ENCODE peak calls at places on chromosomes 2 and 18, in six cellular contexts. S is Panc1, N is lower lobe of right lung, X is coronary artery, T is fibroblast of lung, Y is fibroblast of pulmonary artery. V is an unnamed sample.

GRCh38 chr18:9182852-9183399 is 46.3 kb downstream of the ANKRD12 start:
- DNase-seq in S (no peak), N (no peak), X (no peak), T (no peak), Y (no peak), V (no peak)

GRCh38 chr2:96697476-96697875 is 42.4 kb downstream of the LMAN2L start:
- DNase-seq in S (no peak), N (no peak), X (no peak), T (no peak), Y (no peak), V (no peak)

GRCh38 chr2:11904029-11904428 is 157.6 kb downstream of the LPIN1 start:
- DNase-seq in S (no peak), N (peak), X (no peak), T (no peak), Y (no peak), V (no peak)

GRCh38 chr2:15959331-15960153 is 19.2 kb downstream of the MYCN start:
- DNase-seq in S (no peak), N (no peak), X (no peak), T (no peak), Y (no peak), V (no peak)

GRCh38 chr18:70188113-70188512 is 17.4 kb downstream of the RTTN start:
- DNase-seq in S (no peak), N (no peak), X (no peak), T (peak), Y (peak), V (peak)

GRCh38 chr2:218964041-218964771 is 4.7 kb downstream of the CDK5R2 start:
- DNase-seq in S (no peak), N (no peak), X (peak), T (peak), Y (peak), V (peak)

GRCh38 chr18:24590946-24591345 is 130.5 kb downstream of the HRH4 start:
- DNase-seq in S (no peak), N (no peak), X (no peak), T (no peak), Y (no peak), V (no peak)

GRCh38 chr2:69298261-69298660 is 88.8 kb downstream of the GFPT1 start:
- DNase-seq in S (peak), N (no peak), X (no peak), T (peak), Y (peak), V (peak)

GRCh38 chr18:48493856-48494255 is 45.0 kb upstream of the CTIF start:
- DNase-seq in S (no peak), N (no peak), X (no peak), T (no peak), Y (peak), V (no peak)

GRCh38 chr18:36468161-36468560 is 170.6 kb downstream of the FHOD3 start:
- DNase-seq in S (no peak), N (no peak), X (no peak), T (no peak), Y (no peak), V (no peak)

GRCh38 chr2:160241251-160242137 is 41.4 kb upstream of the ITGB6 start:
- DNase-seq in S (peak), N (peak), X (no peak), T (peak), Y (peak), V (peak)

GRCh38 chr18:10546557-10547300 is 20.9 kb downstream of the NAPG start:
- DNase-seq in S (no peak), N (no peak), X (no peak), T (no peak), Y (peak), V (peak)

GRCh38 chr2:85797959-85798358 is 44.2 kb downstream of the ATOH8 start:
- DNase-seq in S (no peak), N (no peak), X (peak), T (peak), Y (peak), V (peak)

GRCh38 chr2:216956820-216957493 is 97.1 kb upstream of the TNP1 start:
- DNase-seq in S (no peak), N (no peak), X (no peak), T (no peak), Y (no peak), V (peak)

GRCh38 chr2:75416420-75417342 is 144.1 kb downstream of the EVA1A start:
- DNase-seq in S (no peak), N (no peak), X (no peak), T (no peak), Y (no peak), V (no peak)

GRCh38 chr18:10072659-10073309 is 159.0 kb downstream of the VAPA start:
- DNase-seq in S (no peak), N (no peak), X (no peak), T (peak), Y (peak), V (peak)

GRCh38 chr2:206004004-206004693 is 81.8 kb downstream of the INO80D start:
- DNase-seq in S (no peak), N (no peak), X (no peak), T (no peak), Y (peak), V (peak)

GRCh38 chr2:176122266-176122632 is 270 bp upstream of the HOXD9 start:
- DNase-seq in S (no peak), N (no peak), X (no peak), T (no peak), Y (no peak), V (no peak)

GRCh38 chr2:32357545-32358482 is 991 bp downstream of the BIRC6 start:
- DNase-seq in S (no peak), N (peak), X (peak), T (peak), Y (peak), V (peak)

GRCh38 chr2:26605969-26606846 is 35.0 kb downstream of the CIB4 start:
- DNase-seq in S (no peak), N (no peak), X (no peak), T (no peak), Y (no peak), V (no peak)

GRCh38 chr2:143110759-143111428 is 18.3 kb upstream of the ARHGAP15 start:
- DNase-seq in S (peak), N (peak), X (no peak), T (peak), Y (peak), V (peak)

GRCh38 chr2:86439879-86440630 is 1.1 kb upstream of the KDM3A start:
- DNase-seq in S (no peak), N (no peak), X (no peak), T (peak), Y (no peak), V (no peak)

GRCh38 chr18:36692331-36692730 is 136.5 kb downstream of the TPGS2 start:
- DNase-seq in S (no peak), N (no peak), X (no peak), T (peak), Y (no peak), V (no peak)

GRCh38 chr2:236753611-236754010 is 184.0 kb downstream of the ACKR3 start:
- DNase-seq in S (no peak), N (no peak), X (no peak), T (no peak), Y (no peak), V (no peak)

GRCh38 chr2:142037744-142038143 is 93.1 kb downstream of the LRP1B start:
- DNase-seq in S (no peak), N (no peak), X (no peak), T (no peak), Y (no peak), V (peak)

GRCh38 chr2:108315408-108316193 is 26.9 kb downstream of the SULT1C2 start:
- DNase-seq in S (no peak), N (no peak), X (no peak), T (no peak), Y (no peak), V (no peak)

GRCh38 chr2:203782262-203782976 is 76.0 kb downstream of the CD28 start:
- DNase-seq in S (no peak), N (no peak), X (no peak), T (peak), Y (peak), V (peak)

GRCh38 chr2:181685150-181685688 is 4.9 kb upstream of the NEUROD1 start:
- DNase-seq in S (no peak), N (no peak), X (no peak), T (no peak), Y (peak), V (peak)

GRCh38 chr18:46756559-46757201 is at the start of gene ST8SIA5:
- DNase-seq in S (no peak), N (no peak), X (no peak), T (no peak), Y (no peak), V (no peak)

GRCh38 chr2:183037660-183038340 is 457 bp downstream of the NCKAP1 start:
- DNase-seq in S (no peak), N (peak), X (peak), T (no peak), Y (no peak), V (no peak)

GRCh38 chr2:171762879-171763573 is 75.8 kb downstream of the DYNC1I2 start:
- DNase-seq in S (no peak), N (no peak), X (no peak), T (peak), Y (peak), V (peak)

GRCh38 chr2:232816656-232817055 is 40.3 kb upstream of the KCNJ13 start:
- DNase-seq in S (no peak), N (no peak), X (no peak), T (no peak), Y (no peak), V (no peak)

GRCh38 chr2:10392951-10393647 is 55.0 kb downstream of the ODC1 start:
- DNase-seq in S (no peak), N (no peak), X (no peak), T (no peak), Y (no peak), V (no peak)

GRCh38 chr2:118430510-118431187 is 342.4 kb downstream of the INSIG2 start:
- DNase-seq in S (no peak), N (no peak), X (no peak), T (peak), Y (peak), V (peak)

GRCh38 chr2:189191766-189192165 is 12.2 kb upstream of the COL5A2 start:
- DNase-seq in S (no peak), N (no peak), X (no peak), T (peak), Y (no peak), V (no peak)

GRCh38 chr18:34647251-34647650 is 62.8 kb upstream of the DTNA start:
- DNase-seq in S (no peak), N (no peak), X (no peak), T (no peak), Y (no peak), V (no peak)

DNA sequence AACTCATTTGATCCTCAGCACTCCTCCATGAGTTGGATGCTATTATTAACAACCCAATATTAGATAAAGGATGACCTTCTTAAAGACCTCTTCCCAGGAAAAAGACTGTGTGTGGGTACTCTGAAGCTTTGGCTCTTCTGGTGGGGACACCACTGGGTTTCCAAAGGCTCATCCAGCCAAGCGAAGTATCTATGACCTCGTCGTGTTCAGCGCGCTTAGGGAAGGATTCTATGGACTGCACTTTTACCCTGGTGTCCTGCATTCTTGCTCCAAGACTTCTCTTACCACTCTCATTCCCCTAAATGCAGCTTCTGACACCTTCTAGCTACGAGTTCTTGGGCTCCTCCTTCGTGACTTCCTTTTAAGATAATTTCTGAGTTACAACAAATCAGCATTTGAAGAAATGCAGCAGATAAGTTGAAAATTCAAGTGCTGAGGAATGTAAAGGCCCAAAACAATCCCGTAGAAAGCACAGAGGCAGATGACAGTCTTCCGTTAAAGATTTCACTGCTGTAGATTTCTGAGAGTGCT is 673 bp upstream of the HNMT start:
- DNase-seq in S (no peak), N (no peak), X (no peak), T (no peak), Y (no peak), V (no peak)
- H3K4me3 ChIP-seq in S (peak), N (peak), X (peak), T (no peak), Y (peak), V (peak)

DNA sequence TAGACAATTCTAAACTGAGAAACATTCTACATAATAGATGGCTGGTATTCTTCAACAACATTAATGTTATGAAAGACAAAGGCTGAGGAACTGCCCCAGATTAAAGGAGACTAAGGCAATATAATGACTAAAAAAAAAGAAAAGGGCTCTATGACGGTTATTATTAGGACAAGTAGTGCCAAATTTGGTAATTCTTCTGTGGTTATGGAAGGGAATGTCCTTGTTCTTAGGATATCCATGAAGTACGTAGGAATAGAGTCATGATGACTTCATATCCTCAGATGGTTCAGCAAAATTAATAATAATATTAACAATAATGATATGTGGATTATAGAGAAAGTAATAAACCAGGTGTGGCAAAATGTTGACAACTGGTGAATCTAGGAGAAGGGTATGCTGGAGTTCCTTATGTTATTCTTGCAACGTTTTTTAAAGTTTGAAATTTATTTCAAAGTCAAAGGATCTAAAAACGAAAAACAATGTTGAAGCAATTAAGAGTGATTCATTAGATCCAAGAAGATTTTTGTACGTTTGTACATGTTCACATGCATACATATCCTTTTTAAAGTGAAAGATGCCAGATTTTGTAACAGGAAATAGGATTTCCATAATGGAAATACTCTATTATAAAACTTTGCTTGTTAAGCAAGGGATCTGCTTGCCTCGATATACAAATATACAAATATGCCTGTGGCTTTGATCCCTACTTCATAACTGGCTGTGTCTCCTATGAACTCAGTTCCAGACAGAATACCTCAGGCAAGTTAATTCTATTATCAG is 27.7 kb upstream of the STRN start:
- DNase-seq in S (no peak), N (no peak), X (no peak), T (peak), Y (peak), V (peak)
- TF ChIP-seq CTCF in S (no peak), N (no peak), X (no peak), T (no peak), Y (no peak), V (no peak)

GRCh38 chr2:230924092-230924469 is 961 bp downstream of the GPR55 start:
- DNase-seq in S (no peak), N (peak), X (no peak), T (no peak), Y (no peak), V (no peak)
- H3K4me3 ChIP-seq in S (no peak), N (no peak), X (no peak), T (no peak), Y (no peak), V (no peak)

DNA sequence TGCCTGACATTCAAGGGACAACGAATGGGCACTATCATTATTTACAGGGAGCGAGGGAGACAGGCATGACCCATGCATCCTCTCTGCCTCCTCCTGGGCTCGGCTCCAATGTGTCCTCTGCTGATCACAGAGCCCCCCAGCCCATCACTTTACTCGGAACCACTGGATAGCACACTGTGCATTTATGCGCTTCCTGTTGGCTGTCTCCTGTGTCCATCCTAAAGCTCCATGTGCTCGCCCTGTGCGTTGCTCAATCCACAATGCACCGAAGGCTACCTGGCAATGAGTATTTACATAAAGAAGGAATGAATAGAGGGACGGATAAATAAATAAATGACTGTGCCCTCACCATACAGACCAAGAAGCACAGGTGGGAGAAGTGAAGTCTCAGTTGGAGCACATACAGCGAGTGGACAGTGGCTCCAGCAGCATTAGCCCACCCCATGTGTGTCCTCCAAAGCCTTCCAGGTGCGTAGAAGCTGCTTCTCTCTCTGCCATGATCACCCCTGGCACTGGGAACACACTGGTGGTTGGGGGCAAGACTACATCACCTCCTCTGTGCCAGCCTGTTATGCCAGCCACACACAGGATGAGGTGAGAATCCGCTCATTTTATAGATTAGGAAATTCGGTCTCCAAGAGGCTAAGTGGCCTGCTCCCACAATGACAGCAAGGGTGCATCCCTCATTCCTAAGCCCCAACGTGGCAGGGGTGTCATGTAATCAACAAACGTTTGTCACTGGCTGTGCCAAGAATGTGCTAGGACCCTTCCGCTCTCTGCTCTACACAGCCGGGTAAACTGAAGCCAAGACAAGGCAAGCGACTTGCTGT is 2.3 kb upstream of the GDF7 start:
- DNase-seq in S (no peak), N (no peak), X (peak), T (no peak), Y (no peak), V (no peak)
- TF ChIP-seq CTCF in S (no peak), N (no peak), X (no peak), T (no peak), Y (no peak), V (no peak)

GRCh38 chr2:191350826-191351225 is 105.6 kb downstream of the MYO1B start:
- DNase-seq in S (no peak), N (no peak), X (no peak), T (no peak), Y (no peak), V (no peak)

GRCh38 chr2:191351921-191352320 is 106.7 kb downstream of the MYO1B start:
- DNase-seq in S (no peak), N (no peak), X (no peak), T (peak), Y (peak), V (peak)

GRCh38 chr2:191349990-191350389 is 104.8 kb downstream of the MYO1B start:
- DNase-seq in S (no peak), N (no peak), X (no peak), T (no peak), Y (no peak), V (no peak)

GRCh38 chr2:191352536-191352935 is 107.3 kb downstream of the MYO1B start:
- DNase-seq in S (no peak), N (no peak), X (no peak), T (peak), Y (peak), V (peak)

DNA sequence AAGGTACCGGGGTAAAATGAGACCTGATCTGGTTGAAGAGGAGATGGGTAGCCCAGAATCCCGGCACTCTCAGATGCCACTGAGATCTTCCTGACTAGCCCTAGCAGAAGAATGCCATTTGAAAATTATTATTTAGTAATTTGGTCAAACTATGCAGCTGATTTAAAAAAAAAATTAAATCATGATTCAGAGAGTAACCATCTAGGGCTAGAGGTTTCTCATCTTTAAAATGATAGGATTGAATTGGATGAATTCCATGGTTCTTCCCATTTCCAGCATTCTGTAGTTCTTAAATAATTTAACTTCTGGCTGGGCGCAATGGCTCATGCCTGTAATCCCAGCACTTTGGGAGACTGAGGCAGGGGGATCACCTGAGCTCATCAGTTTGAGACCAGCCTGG is 106.1 kb downstream of the MYO1B start:
- DNase-seq in S (no peak), N (no peak), X (no peak), T (no peak), Y (no peak), V (no peak)
- H3K4me3 ChIP-seq in S (no peak), N (no peak), X (no peak), T (no peak), Y (no peak), V (no peak)

GRCh38 chr18:5596585-5596984 is 52.8 kb upstream of the EPB41L3 start:
- DNase-seq in S (no peak), N (no peak), X (no peak), T (no peak), Y (no peak), V (no peak)

GRCh38 chr18:5603153-5603552 is 59.4 kb upstream of the EPB41L3 start:
- DNase-seq in S (no peak), N (no peak), X (no peak), T (no peak), Y (no peak), V (no peak)

GRCh38 chr18:5601188-5601624 is 57.4 kb upstream of the EPB41L3 start:
- DNase-seq in S (no peak), N (no peak), X (no peak), T (no peak), Y (no peak), V (no peak)

GRCh38 chr18:5604778-5605177 is 61.0 kb upstream of the EPB41L3 start:
- DNase-seq in S (no peak), N (no peak), X (no peak), T (no peak), Y (no peak), V (peak)

GRCh38 chr18:5600376-5601071 is 56.7 kb upstream of the EPB41L3 start:
- DNase-seq in S (no peak), N (no peak), X (no peak), T (peak), Y (peak), V (peak)
- TF ChIP-seq CTCF in S (peak), N (peak), X (no peak), T (no peak), Y (peak), V (peak)

GRCh38 chr2:1591978-1592907 is 152.1 kb downstream of the PXDN start:
- DNase-seq in S (no peak), N (peak), X (peak), T (peak), Y (peak), V (peak)
- H3K4me3 ChIP-seq in S (no peak), N (peak), X (peak), T (no peak), Y (peak), V (peak)

DNA sequence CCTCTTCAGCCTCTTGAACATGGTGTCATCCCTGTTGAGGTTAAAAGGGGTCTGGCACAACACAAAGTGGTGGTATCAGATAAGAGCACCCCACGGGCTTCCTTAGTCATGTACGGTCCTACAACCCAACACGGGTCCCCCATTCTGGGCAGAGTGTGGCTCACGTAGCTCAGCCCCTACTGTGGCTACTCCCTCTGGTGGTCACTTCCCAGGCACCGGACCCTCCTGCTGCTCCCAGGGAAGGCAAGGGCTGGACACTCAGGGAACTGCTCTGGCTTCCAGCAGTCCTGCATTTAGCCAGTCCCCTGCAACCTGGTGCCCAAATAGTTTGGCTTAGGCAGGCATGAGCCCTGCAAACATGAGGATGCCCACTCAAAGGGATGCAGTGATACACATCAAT is 58.6 kb downstream of the GALNT14 start:
- DNase-seq in S (no peak), N (no peak), X (no peak), T (no peak), Y (no peak), V (no peak)
- TF ChIP-seq CTCF in S (peak), N (no peak), X (no peak), T (peak), Y (no peak), V (peak)